ENCODE peak calls at places on chromosomes 2 and 18, in seven cellular contexts. K, T, F, X, S, W and D are unnamed samples. For H3K9me3, the result is how much of the 10 kb centered on the place peaks cover.

GRCh38 chr2:233818639-233819621 is 35.4 kb downstream of the HJURP start:
- DNase-seq in K (no peak), T (no peak), F (no peak), X (peak), S (peak), W (no peak), D (no peak)

GRCh38 chr2:197191177-197191947 is 119.2 kb downstream of the ANKRD44 start:
- DNase-seq in K (no peak), T (no peak), F (no peak), X (no peak), S (no peak), W (no peak), D (no peak)

GRCh38 chr2:224449212-224450147 is 47.6 kb upstream of the FAM124B start:
- DNase-seq in K (peak), T (no peak), F (no peak), X (no peak), S (no peak), W (no peak), D (no peak)

GRCh38 chr2:176464886-176465564 is 195.8 kb downstream of the MTX2 start:
- DNase-seq in K (no peak), T (no peak), F (peak), X (no peak), S (no peak), W (no peak), D (no peak)

GRCh38 chr2:3645745-3646389 is 12.1 kb upstream of the ALLC start:
- DNase-seq in K (no peak), T (no peak), F (no peak), X (no peak), S (peak), W (no peak), D (no peak)

GRCh38 chr2:96308248-96308647 is 2.9 kb upstream of the SNRNP200 start:
- DNase-seq in K (no peak), T (no peak), F (no peak), X (no peak), S (no peak), W (no peak), D (no peak)

GRCh38 chr2:189821953-189822748 is 37.9 kb downstream of the PMS1 start:
- DNase-seq in K (no peak), T (no peak), F (no peak), X (no peak), S (peak), W (no peak), D (no peak)

GRCh38 chr18:53254265-53254664 is 914.3 kb downstream of the DCC start:
- DNase-seq in K (no peak), T (no peak), F (no peak), X (no peak), S (no peak), W (no peak), D (no peak)

GRCh38 chr2:138496096-138496651 is 5.4 kb upstream of the SPOPL start:
- DNase-seq in K (no peak), T (no peak), F (no peak), X (no peak), S (no peak), W (no peak), D (no peak)

GRCh38 chr2:239157766-239158165 is 243.1 kb downstream of the HDAC4 start:
- DNase-seq in K (peak), T (peak), F (peak), X (peak), S (peak), W (peak), D (no peak)

GRCh38 chr2:224078656-224079055 is 39.6 kb upstream of the SERPINE2 start:
- DNase-seq in K (no peak), T (no peak), F (no peak), X (no peak), S (no peak), W (no peak), D (no peak)

GRCh38 chr18:36735130-36735529 is 93.7 kb downstream of the TPGS2 start:
- DNase-seq in K (no peak), T (no peak), F (peak), X (no peak), S (no peak), W (no peak), D (peak)

GRCh38 chr2:188158337-188159100 is 133.2 kb upstream of the GULP1 start:
- DNase-seq in K (no peak), T (no peak), F (no peak), X (no peak), S (no peak), W (no peak), D (no peak)

GRCh38 chr2:27086722-27087446 is at the start of gene KHK:
- DNase-seq in K (peak), T (peak), F (peak), X (peak), S (peak), W (peak), D (no peak)

GRCh38 chr2:33457588-33458247 is 18.7 kb upstream of the RASGRP3 start:
- DNase-seq in K (peak), T (no peak), F (no peak), X (no peak), S (no peak), W (no peak), D (no peak)

GRCh38 chr18:72107647-72108046 is 436.5 kb downstream of the CBLN2 start:
- DNase-seq in K (no peak), T (no peak), F (no peak), X (no peak), S (no peak), W (no peak), D (no peak)

GRCh38 chr2:72994282-72994990 is 77.1 kb downstream of the SFXN5 start:
- DNase-seq in K (no peak), T (peak), F (peak), X (no peak), S (peak), W (no peak), D (no peak)

GRCh38 chr2:86790828-86791561 is at the start of gene CD8A:
- DNase-seq in K (no peak), T (no peak), F (no peak), X (no peak), S (peak), W (no peak), D (peak)

GRCh38 chr18:36572135-36572856 is 256.5 kb downstream of the TPGS2 start:
- DNase-seq in K (peak), T (no peak), F (peak), X (peak), S (no peak), W (no peak), D (peak)

GRCh38 chr18:67104700-67105284 is 411.7 kb downstream of the DSEL start:
- DNase-seq in K (peak), T (no peak), F (peak), X (peak), S (no peak), W (no peak), D (no peak)

GRCh38 chr2:67503066-67503795 is 106.1 kb downstream of the ETAA1 start:
- DNase-seq in K (no peak), T (peak), F (no peak), X (no peak), S (no peak), W (no peak), D (no peak)

GRCh38 chr2:183164111-183165015 is 40.1 kb downstream of the NUP35 start:
- DNase-seq in K (no peak), T (no peak), F (no peak), X (no peak), S (no peak), W (no peak), D (no peak)

GRCh38 chr2:152627010-152627957 is 90.0 kb downstream of the PRPF40A start:
- DNase-seq in K (no peak), T (no peak), F (no peak), X (no peak), S (no peak), W (no peak), D (no peak)

GRCh38 chr2:98385050-98385699 is 38.9 kb downstream of the CNGA3 start:
- DNase-seq in K (peak), T (peak), F (peak), X (peak), S (peak), W (peak), D (peak)

GRCh38 chr2:63792523-63792922 is 49.2 kb upstream of the UGP2 start:
- DNase-seq in K (no peak), T (no peak), F (no peak), X (no peak), S (no peak), W (no peak), D (no peak)

GRCh38 chr2:43224131-43224570 is 2.3 kb downstream of the ZFP36L2 start:
- DNase-seq in K (peak), T (peak), F (peak), X (peak), S (peak), W (peak), D (no peak)

GRCh38 chr2:68420254-68420910 is 46.7 kb downstream of the FBXO48 start:
- DNase-seq in K (no peak), T (no peak), F (no peak), X (no peak), S (no peak), W (no peak), D (no peak)

GRCh38 chr2:23327897-23328296 is 57.1 kb upstream of the KLHL29 start:
- DNase-seq in K (no peak), T (no peak), F (no peak), X (no peak), S (no peak), W (no peak), D (no peak)

GRCh38 chr2:12613137-12613912 is 103.4 kb upstream of the TRIB2 start:
- DNase-seq in K (no peak), T (no peak), F (no peak), X (no peak), S (no peak), W (no peak), D (no peak)

GRCh38 chr18:34115409-34116081 is 109.2 kb downstream of the NOL4 start:
- DNase-seq in K (no peak), T (no peak), F (no peak), X (no peak), S (no peak), W (no peak), D (no peak)

DNA sequence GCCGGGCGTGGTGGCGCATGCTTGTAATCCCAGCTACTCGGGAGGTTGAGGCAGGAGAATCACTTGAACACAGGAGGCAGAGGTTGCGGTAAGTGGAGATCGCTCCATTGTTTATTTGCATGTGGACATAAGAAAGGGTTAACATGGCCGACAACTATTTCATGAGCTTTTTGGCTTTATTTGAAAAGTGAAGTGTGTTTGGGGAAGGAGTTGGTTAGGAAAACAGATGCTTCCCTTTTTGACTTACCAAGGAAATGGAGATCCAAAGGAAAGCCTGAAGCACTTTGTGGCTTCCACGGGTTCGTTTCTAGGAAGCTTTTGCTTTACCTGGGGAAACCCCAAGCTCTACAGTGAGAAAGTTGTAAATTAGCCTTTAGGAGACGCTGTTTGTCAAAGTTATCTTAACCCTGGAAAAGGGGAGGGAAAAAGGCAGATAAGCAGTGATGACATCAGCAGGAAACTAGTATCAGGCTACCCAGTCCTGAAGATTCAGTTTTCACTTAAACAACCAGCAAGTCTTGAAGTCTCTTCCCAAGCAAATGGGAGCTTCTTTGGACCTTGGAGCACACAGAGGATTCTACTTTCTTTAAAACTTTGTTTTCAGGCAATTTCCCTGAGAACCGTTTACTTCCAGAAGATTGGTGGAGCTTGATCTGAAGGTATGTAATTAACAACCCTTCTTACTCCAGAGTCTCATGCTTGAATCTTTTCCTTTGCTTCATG is at the start of gene CASP10:
- DNase-seq in K (peak), T (no peak), F (no peak), X (peak), S (no peak), W (no peak), D (no peak)
- TF ChIP-seq POLR2A in K (peak), T (peak), F (peak), X (peak), S (no peak), W (no peak), D (no peak)

GRCh38 chr2:165687376-165687775 is 106.7 kb downstream of the GALNT3 start:
- DNase-seq in K (no peak), T (no peak), F (no peak), X (no peak), S (no peak), W (no peak), D (no peak)
- H3K9me3 ChIP-seq in K (under half), T (under half), F (under half), X (under half), S (under half), W (under half), D (under half)

DNA sequence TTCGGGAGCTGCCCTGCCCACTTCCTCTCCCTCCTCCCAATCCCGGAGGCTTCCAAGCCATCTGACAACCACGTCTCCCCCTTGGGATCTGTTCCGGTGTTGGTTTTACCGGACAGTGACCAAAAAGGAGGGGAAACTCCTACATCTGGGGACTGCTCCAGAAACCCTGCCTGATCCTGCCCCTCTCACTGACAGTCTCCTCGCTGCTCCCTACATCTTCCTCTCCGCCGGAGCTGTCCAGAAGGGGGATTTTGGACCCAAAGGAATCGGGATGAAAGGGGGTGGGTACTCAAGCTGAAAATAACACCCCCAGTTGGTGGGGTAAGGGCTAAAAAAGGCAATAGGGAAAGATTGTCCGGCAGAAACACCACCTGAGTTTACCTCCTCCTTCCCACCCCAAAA is 1.5 kb downstream of the INO80D start:
- DNase-seq in K (peak), T (peak), F (peak), X (peak), S (peak), W (peak), D (peak)
- TF ChIP-seq POLR2A in K (peak), T (peak), F (peak), X (peak), S (no peak), W (peak), D (peak)

GRCh38 chr2:79414690-79415089 is 98.2 kb upstream of the CTNNA2 start:
- DNase-seq in K (no peak), T (no peak), F (no peak), X (no peak), S (no peak), W (no peak), D (no peak)
- H3K9me3 ChIP-seq in K (under half), T (under half), F (under half), X (under half), S (under half), W (under half), D (under half)

GRCh38 chr2:128093762-128094161 is 2.8 kb downstream of the UGGT1 start:
- DNase-seq in K (no peak), T (no peak), F (no peak), X (no peak), S (no peak), W (no peak), D (no peak)

GRCh38 chr2:128091691-128092050 is 671 bp downstream of the UGGT1 start:
- DNase-seq in K (no peak), T (no peak), F (no peak), X (peak), S (no peak), W (no peak), D (no peak)

GRCh38 chr2:128090575-128090908 is 458 bp upstream of the UGGT1 start:
- DNase-seq in K (no peak), T (no peak), F (no peak), X (no peak), S (no peak), W (no peak), D (no peak)

GRCh38 chr2:128092656-128093055 is 1.7 kb downstream of the UGGT1 start:
- DNase-seq in K (no peak), T (no peak), F (no peak), X (no peak), S (no peak), W (no peak), D (no peak)

DNA sequence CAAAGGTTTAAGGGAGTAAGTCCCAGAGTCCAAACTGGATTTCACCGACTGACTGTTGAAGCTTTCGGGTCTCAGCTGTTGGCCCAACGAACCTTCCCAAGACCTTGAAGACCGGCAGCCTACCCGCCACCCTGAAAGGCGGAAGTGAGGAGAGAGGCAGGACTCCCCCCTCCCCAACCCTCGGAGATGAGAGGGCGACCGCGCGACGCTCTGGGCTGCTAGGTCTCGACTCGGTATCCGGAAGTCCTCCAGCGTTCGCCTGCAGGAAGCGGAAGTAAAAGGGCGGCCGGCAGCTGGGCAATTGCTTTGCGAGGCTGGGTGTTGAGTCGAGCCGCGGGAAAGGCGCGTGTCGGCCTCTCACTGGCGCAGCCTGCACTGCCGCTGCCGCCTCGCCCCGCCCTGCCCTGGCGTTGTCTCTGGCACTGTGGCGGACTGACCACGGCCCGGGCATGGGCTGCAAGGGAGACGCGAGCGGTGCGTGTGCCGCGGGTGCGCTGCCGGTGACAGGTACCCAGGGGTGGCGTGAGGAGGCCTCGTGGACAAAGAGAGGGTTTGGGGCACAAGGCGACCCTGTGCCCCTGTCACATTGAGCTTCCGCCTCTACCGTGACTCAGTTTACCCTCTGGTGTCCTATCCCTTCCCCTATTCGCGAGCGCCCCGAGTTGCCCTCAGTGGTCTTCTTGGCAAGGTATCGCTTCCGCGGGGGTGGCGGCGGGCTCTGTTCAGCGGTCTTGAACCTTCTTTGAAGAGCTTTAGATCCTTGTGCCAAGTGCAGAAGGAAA is at the start of gene UGGT1:
- DNase-seq in K (peak), T (peak), F (peak), X (peak), S (peak), W (peak), D (peak)
- TF ChIP-seq POLR2A in K (peak), T (no peak), F (peak), X (peak), S (peak), W (peak), D (peak)

DNA sequence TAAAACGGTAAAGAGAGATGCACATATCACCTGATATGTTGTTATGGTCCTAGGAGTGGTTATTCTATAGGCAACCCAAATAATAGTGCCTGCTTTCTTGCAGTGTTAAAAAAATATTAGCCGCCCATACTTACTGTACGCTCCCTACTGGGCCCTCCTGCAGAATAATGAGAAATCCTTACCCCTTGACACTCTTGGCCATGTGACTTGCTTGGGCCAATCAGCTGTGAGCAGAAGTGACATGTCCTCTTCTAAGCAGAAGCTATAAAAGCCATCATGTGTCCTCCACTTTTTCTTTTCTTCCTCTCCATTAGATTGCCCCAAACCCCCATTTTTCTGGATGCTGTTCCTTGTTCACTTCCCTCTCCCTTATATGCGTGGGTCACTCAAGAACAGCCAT is 90.5 kb upstream of the SPRED2 start:
- DNase-seq in K (no peak), T (no peak), F (no peak), X (no peak), S (no peak), W (no peak), D (no peak)
- H3K9me3 ChIP-seq in K (under half), T (under half), F (under half), X (under half), S (under half), W (under half), D (under half)